ENCODE peak calls at places on chromosomes 13 and 19, in six cellular contexts. One of them, this sample, is unnamed.

GRCh38 chr19:6611441-6611852 is 20.5 kb upstream of the CD70 start:
- DNase-seq in H1: no peak
- DNase-seq in GM12891: no peak
- DNase-seq in GM12878: no peak
- DNase-seq in K562: no peak
- DNase-seq in HepG2: no peak
- DNase-seq in this sample: no peak

GRCh38 chr19:35476149-35476548 is 14.1 kb downstream of the KRTDAP start:
- DNase-seq in H1: peak
- DNase-seq in GM12891: no peak
- DNase-seq in GM12878: no peak
- DNase-seq in K562: peak
- DNase-seq in HepG2: no peak
- DNase-seq in this sample: no peak

GRCh38 chr13:83929147-83929546 is 46.9 kb upstream of the SLITRK1 start:
- DNase-seq in H1: no peak
- DNase-seq in GM12891: no peak
- DNase-seq in GM12878: no peak
- DNase-seq in K562: no peak
- DNase-seq in HepG2: no peak
- DNase-seq in this sample: no peak

GRCh38 chr13:104773775-104774174 is 1707.6 kb upstream of the SLC10A2 start:
- DNase-seq in H1: peak
- DNase-seq in GM12891: no peak
- DNase-seq in GM12878: peak
- DNase-seq in K562: no peak
- DNase-seq in HepG2: peak
- DNase-seq in this sample: no peak

GRCh38 chr13:32314271-32314967 is 744 bp downstream of the ZAR1L start:
- DNase-seq in H1: no peak
- DNase-seq in GM12891: no peak
- DNase-seq in GM12878: no peak
- DNase-seq in K562: no peak
- DNase-seq in HepG2: no peak
- DNase-seq in this sample: no peak

GRCh38 chr13:98524391-98524790 is 52.5 kb downstream of the STK24 start:
- DNase-seq in H1: no peak
- DNase-seq in GM12891: no peak
- DNase-seq in GM12878: no peak
- DNase-seq in K562: no peak
- DNase-seq in HepG2: no peak
- DNase-seq in this sample: no peak

GRCh38 chr13:28822801-28823200 is 2.7 kb downstream of the MTUS2 start:
- DNase-seq in H1: no peak
- DNase-seq in GM12891: no peak
- DNase-seq in GM12878: no peak
- DNase-seq in K562: no peak
- DNase-seq in HepG2: no peak
- DNase-seq in this sample: no peak

GRCh38 chr19:3968556-3969434 is 2.1 kb downstream of the DAPK3 start:
- DNase-seq in H1: peak
- DNase-seq in GM12891: no peak
- DNase-seq in GM12878: no peak
- DNase-seq in K562: peak
- DNase-seq in HepG2: peak
- DNase-seq in this sample: no peak

GRCh38 chr19:18091217-18091608 is 4.5 kb upstream of the IL12RB1 start:
- DNase-seq in H1: no peak
- DNase-seq in GM12891: no peak
- DNase-seq in GM12878: peak
- DNase-seq in K562: peak
- DNase-seq in HepG2: no peak
- DNase-seq in this sample: peak

GRCh38 chr19:50515168-50515561 is 1.5 kb upstream of the ASPDH start:
- DNase-seq in H1: no peak
- DNase-seq in GM12891: no peak
- DNase-seq in GM12878: no peak
- DNase-seq in K562: no peak
- DNase-seq in HepG2: no peak
- DNase-seq in this sample: no peak

GRCh38 chr19:56139847-56140582 is 1.1 kb upstream of the ZNF444 start:
- DNase-seq in H1: no peak
- DNase-seq in GM12891: no peak
- DNase-seq in GM12878: no peak
- DNase-seq in K562: peak
- DNase-seq in HepG2: no peak
- DNase-seq in this sample: no peak

GRCh38 chr19:42469311-42470239 is 26.8 kb upstream of the CXCL17 start:
- DNase-seq in H1: no peak
- DNase-seq in GM12891: no peak
- DNase-seq in GM12878: no peak
- DNase-seq in K562: no peak
- DNase-seq in HepG2: peak
- DNase-seq in this sample: no peak

GRCh38 chr19:11256189-11256588 is 6.1 kb downstream of the DOCK6 start:
- DNase-seq in H1: no peak
- DNase-seq in GM12891: no peak
- DNase-seq in GM12878: no peak
- DNase-seq in K562: no peak
- DNase-seq in HepG2: no peak
- DNase-seq in this sample: no peak

GRCh38 chr19:55638864-55639359 is 1.9 kb upstream of the ZNF580 start:
- DNase-seq in H1: peak
- DNase-seq in GM12891: no peak
- DNase-seq in GM12878: no peak
- DNase-seq in K562: no peak
- DNase-seq in HepG2: peak
- DNase-seq in this sample: no peak

GRCh38 chr19:10764340-10764894 is 46.5 kb downstream of the DNM2 start:
- DNase-seq in H1: no peak
- DNase-seq in GM12891: no peak
- DNase-seq in GM12878: no peak
- DNase-seq in K562: no peak
- DNase-seq in HepG2: peak
- DNase-seq in this sample: no peak

GRCh38 chr19:41754596-41754995 is 734 bp upstream of the CEACAM6 start:
- DNase-seq in H1: no peak
- DNase-seq in GM12891: no peak
- DNase-seq in GM12878: no peak
- DNase-seq in K562: no peak
- DNase-seq in HepG2: no peak
- DNase-seq in this sample: no peak

GRCh38 chr19:38044267-38045111 is 137.5 kb downstream of the SIPA1L3 start:
- DNase-seq in H1: no peak
- DNase-seq in GM12891: no peak
- DNase-seq in GM12878: no peak
- DNase-seq in K562: no peak
- DNase-seq in HepG2: no peak
- DNase-seq in this sample: no peak

DNA sequence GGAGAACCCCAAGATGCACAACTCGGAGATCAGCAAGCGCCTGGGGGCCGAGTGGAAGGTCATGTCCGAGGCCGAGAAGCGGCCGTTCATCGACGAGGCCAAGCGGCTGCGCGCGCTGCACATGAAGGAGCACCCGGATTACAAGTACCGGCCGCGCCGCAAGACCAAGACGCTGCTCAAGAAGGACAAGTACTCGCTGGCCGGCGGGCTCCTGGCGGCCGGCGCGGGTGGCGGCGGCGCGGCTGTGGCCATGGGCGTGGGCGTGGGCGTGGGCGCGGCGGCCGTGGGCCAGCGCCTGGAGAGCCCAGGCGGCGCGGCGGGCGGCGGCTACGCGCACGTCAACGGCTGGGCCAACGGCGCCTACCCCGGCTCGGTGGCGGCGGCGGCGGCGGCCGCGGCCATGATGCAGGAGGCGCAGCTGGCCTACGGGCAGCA is 939 bp downstream of the SOX1 start:
- DNase-seq in H1: peak
- DNase-seq in GM12891: no peak
- DNase-seq in GM12878: no peak
- DNase-seq in K562: no peak
- DNase-seq in HepG2: no peak
- DNase-seq in this sample: no peak
- TF ChIP-seq TAF1 in H1: no peak
- TF ChIP-seq TAF1 in GM12891: no peak
- TF ChIP-seq TAF1 in GM12878: no peak
- TF ChIP-seq TAF1 in K562: no peak
- TF ChIP-seq TAF1 in HepG2: no peak
- TF ChIP-seq TAF1 in this sample: no peak

DNA sequence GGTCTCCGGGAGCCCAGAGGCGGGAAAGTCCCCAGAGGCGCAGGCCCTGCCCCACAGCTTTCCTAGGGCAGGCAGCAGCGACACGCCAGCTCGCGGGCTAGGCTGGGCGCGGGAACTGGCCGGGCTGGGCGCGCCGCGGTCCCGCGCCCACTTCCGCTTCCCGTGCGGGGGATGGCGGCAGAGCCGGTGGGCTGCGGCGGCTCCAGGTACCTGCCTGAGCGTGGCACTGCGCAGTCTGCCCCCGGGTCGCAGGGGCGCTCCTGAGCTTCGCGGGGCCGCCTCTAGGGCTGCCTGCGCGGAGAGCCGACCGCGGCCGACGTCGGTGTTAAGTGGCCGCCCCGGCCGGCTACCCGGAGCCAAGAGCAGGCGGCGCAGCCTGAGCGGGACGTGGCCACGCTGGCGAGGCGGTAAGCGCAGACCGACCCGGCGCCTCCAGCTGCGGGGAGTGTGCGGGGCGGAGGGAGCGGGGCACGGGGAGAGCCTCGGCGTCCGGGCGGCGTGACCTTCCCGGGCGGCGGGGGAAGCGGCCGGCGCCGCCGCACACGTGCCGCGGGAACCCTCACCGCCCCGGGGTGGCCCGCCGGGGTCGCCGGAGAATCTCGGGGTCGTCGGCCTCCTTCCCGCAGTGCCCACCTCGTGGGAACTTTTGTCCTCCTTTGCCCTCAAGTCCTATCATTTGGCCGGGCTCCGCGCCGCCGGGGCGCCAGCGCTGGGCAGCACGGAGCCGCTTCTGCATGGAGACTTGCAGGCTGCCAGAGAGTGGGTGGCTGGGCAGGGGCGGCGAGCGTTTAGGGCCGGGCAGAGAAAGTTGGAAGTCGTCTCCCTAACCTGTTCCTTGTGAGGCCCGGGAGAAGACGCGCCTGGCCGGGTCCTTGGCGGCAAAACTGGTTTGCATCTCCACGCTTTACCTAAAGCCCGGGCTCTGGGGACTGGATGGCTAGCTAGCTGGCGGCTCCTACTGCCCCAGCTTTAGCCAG is 31.4 kb upstream of the MPHOSPH8 start:
- DNase-seq in H1: peak
- DNase-seq in GM12891: peak
- DNase-seq in GM12878: no peak
- DNase-seq in K562: peak
- DNase-seq in HepG2: peak
- DNase-seq in this sample: peak
- TF ChIP-seq POLR2A in H1: peak
- TF ChIP-seq POLR2A in GM12891: peak
- TF ChIP-seq POLR2A in GM12878: peak
- TF ChIP-seq POLR2A in K562: peak
- TF ChIP-seq POLR2A in HepG2: peak
- TF ChIP-seq POLR2A in this sample: no peak

GRCh38 chr19:19139876-19140229 is 1.6 kb upstream of the TMEM161A start:
- DNase-seq in H1: no peak
- DNase-seq in GM12891: no peak
- DNase-seq in GM12878: no peak
- DNase-seq in K562: no peak
- DNase-seq in HepG2: no peak
- DNase-seq in this sample: no peak

GRCh38 chr19:19134687-19135158 is 3.6 kb downstream of the TMEM161A start:
- DNase-seq in H1: peak
- DNase-seq in GM12891: no peak
- DNase-seq in GM12878: no peak
- DNase-seq in K562: peak
- DNase-seq in HepG2: no peak
- DNase-seq in this sample: no peak

GRCh38 chr19:19138110-19138981 is at the start of gene TMEM161A:
- DNase-seq in H1: peak
- DNase-seq in GM12891: peak
- DNase-seq in GM12878: peak
- DNase-seq in K562: peak
- DNase-seq in HepG2: peak
- DNase-seq in this sample: peak

GRCh38 chr19:19140476-19140875 is 2.2 kb upstream of the TMEM161A start:
- DNase-seq in H1: no peak
- DNase-seq in GM12891: no peak
- DNase-seq in GM12878: no peak
- DNase-seq in K562: no peak
- DNase-seq in HepG2: no peak
- DNase-seq in this sample: no peak

DNA sequence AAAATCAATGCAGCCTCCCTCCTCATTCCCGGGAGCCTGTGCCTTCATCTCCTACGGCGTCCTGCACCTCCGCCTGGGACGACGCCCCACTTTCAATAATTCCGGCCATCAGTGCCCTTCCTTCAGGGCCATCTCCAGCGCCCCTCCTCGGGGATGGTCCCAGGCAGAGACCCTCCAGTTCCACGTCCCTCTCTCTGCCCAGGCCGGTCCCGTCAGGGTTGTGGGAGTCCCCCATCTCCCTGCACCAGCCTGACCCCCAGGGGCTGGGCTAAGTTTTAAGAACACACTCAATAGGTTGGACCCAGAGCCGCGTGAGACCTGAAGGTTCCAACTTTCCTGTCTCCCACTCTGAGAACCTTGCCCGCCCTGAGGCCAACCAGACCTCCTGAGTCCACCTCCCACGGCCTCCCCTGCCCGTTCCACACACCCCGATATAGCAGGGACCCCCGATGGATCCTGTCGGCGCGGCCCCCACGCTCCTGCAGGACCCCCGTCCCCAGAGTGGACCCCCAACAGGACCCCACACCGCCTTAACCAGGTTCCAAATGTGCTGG is 645 bp downstream of the TMEM161A start:
- DNase-seq in H1: no peak
- DNase-seq in GM12891: no peak
- DNase-seq in GM12878: no peak
- DNase-seq in K562: peak
- DNase-seq in HepG2: no peak
- DNase-seq in this sample: no peak
- TF ChIP-seq TAF1 in H1: no peak
- TF ChIP-seq TAF1 in GM12891: no peak
- TF ChIP-seq TAF1 in GM12878: no peak
- TF ChIP-seq TAF1 in K562: no peak
- TF ChIP-seq TAF1 in HepG2: no peak
- TF ChIP-seq TAF1 in this sample: no peak

GRCh38 chr19:5607318-5608270 is 15.0 kb downstream of the SAFB2 start:
- DNase-seq in H1: no peak
- DNase-seq in GM12891: no peak
- DNase-seq in GM12878: no peak
- DNase-seq in K562: no peak
- DNase-seq in HepG2: no peak
- DNase-seq in this sample: no peak

GRCh38 chr19:5603626-5604025 is 18.9 kb downstream of the SAFB2 start:
- DNase-seq in H1: no peak
- DNase-seq in GM12891: no peak
- DNase-seq in GM12878: no peak
- DNase-seq in K562: no peak
- DNase-seq in HepG2: no peak
- DNase-seq in this sample: no peak

GRCh38 chr19:5608271-5608666 is 14.3 kb downstream of the SAFB2 start:
- DNase-seq in H1: no peak
- DNase-seq in GM12891: no peak
- DNase-seq in GM12878: no peak
- DNase-seq in K562: no peak
- DNase-seq in HepG2: peak
- DNase-seq in this sample: no peak

GRCh38 chr19:5609881-5610280 is 12.7 kb downstream of the SAFB2 start:
- DNase-seq in H1: no peak
- DNase-seq in GM12891: no peak
- DNase-seq in GM12878: no peak
- DNase-seq in K562: no peak
- DNase-seq in HepG2: no peak
- DNase-seq in this sample: no peak

GRCh38 chr19:5605362-5605761 is 17.2 kb downstream of the SAFB2 start:
- DNase-seq in H1: no peak
- DNase-seq in GM12891: no peak
- DNase-seq in GM12878: no peak
- DNase-seq in K562: no peak
- DNase-seq in HepG2: no peak
- DNase-seq in this sample: no peak
- TF ChIP-seq POLR2A in H1: no peak
- TF ChIP-seq POLR2A in GM12891: no peak
- TF ChIP-seq POLR2A in GM12878: no peak
- TF ChIP-seq POLR2A in K562: no peak
- TF ChIP-seq POLR2A in HepG2: no peak
- TF ChIP-seq POLR2A in this sample: no peak